ENCODE peak calls at places on chromosomes 7 and 10, in four cellular contexts. K is K562, W is WTC11, E is H1. J is an unnamed sample.

GRCh38 chr10:109205929-109206585 is 717.3 kb downstream of the XPNPEP1 start:
- DNase-seq in W (no peak), E (no peak), K (no peak), J (no peak)

GRCh38 chr7:75945297-75946168 is 30.6 kb downstream of the POR start:
- DNase-seq in E (no peak), W (no peak), K (peak), J (no peak)

GRCh38 chr10:34397324-34397723 is 417.8 kb downstream of the PARD3 start:
- DNase-seq in W (no peak), E (no peak), K (no peak), J (no peak)

GRCh38 chr7:135151162-135151932 is 3.5 kb downstream of the TMEM140 start:
- DNase-seq in W (no peak), E (no peak), K (no peak), J (no peak)

GRCh38 chr7:2002561-2003450 is 229.9 kb downstream of the MAD1L1 start:
- DNase-seq in K (no peak), E (no peak), W (peak), J (no peak)

GRCh38 chr10:112182808-112183328 is 697 bp downstream of the GPAM start:
- DNase-seq in W (no peak), E (no peak), K (no peak), J (no peak)

GRCh38 chr7:91266931-91267557 is 2.8 kb downstream of the FZD1 start:
- DNase-seq in W (peak), E (no peak), K (no peak), J (no peak)

GRCh38 chr10:93503075-93503474 is 6.7 kb downstream of the CEP55 start:
- DNase-seq in K (no peak), W (no peak), E (no peak), J (no peak)

GRCh38 chr10:101708073-101708472 is 13.1 kb upstream of the FBXW4 start:
- DNase-seq in K (no peak), E (no peak), W (no peak), J (no peak)
- TF ChIP-seq TEAD4 in K (no peak), E (no peak), W (no peak), J (no peak)

GRCh38 chr10:88557246-88557645 is 25.9 kb downstream of the RNLS start:
- DNase-seq in K (no peak), W (no peak), E (no peak), J (no peak)

GRCh38 chr10:88555190-88555894 is 27.8 kb downstream of the RNLS start:
- DNase-seq in W (no peak), K (no peak), E (no peak), J (no peak)

GRCh38 chr10:88553116-88553752 is 29.9 kb downstream of the RNLS start:
- DNase-seq in K (peak), W (peak), E (no peak), J (peak)

GRCh38 chr10:88557659-88558058 is 25.5 kb downstream of the RNLS start:
- DNase-seq in E (no peak), K (no peak), W (no peak), J (no peak)
- TF ChIP-seq TEAD4 in E (no peak), K (no peak), W (no peak), J (peak)

GRCh38 chr7:131504157-131504899 is 52.1 kb downstream of the PODXL start:
- DNase-seq in E (no peak), W (no peak), K (no peak), J (no peak)
- TF ChIP-seq TEAD4 in E (no peak), W (no peak), K (no peak), J (no peak)

DNA sequence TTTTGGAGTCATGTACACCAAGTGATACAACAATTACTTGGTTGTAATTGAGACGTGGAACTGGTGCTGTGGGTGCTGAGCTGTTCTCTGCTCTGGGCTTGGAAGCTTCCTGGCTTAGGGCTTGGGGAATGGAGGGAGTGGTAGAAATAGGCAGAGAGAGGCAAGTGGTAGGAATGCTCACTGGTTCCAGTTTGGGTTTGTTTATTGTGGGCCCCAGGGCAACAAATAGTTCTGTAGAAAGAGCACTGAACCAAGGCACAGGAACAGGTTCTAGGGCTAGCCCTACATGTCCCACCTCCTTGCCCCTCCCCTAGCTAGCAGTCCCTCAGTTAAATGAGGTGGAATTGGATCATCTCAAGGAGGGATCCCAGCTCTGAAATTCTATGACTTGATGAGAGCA is 166.7 kb upstream of the HPS1 start:
- DNase-seq in E (no peak), K (no peak), W (no peak), J (no peak)
- TF ChIP-seq TEAD4 in E (no peak), K (no peak), W (no peak), J (no peak)